ENCODE peak calls at places on chromosome X, in seven cellular contexts. G is H9, K is mesenchymal stem cell, J is mesendoderm, B is IMR-90, A is neuronal stem cell, I is H1. D is an unnamed sample.

GRCh38 chrX:42269186-42269585 is 345.8 kb upstream of the CASK start:
- DNase-seq in G (no peak), K (peak), J (no peak), B (peak), A (no peak), I (no peak), D (peak)

GRCh38 chrX:129825746-129826505 is 17.8 kb downstream of the ZDHHC9 start:
- DNase-seq in G (no peak), K (no peak), J (no peak), B (no peak), A (no peak), I (no peak), D (no peak)

GRCh38 chrX:120426599-120426998 is 42.5 kb downstream of the LAMP2 start:
- DNase-seq in G (no peak), K (no peak), J (no peak), B (peak), A (no peak), I (no peak), D (no peak)

GRCh38 chrX:104351173-104351769 is 96.5 kb upstream of the ESX1 start:
- DNase-seq in G (no peak), K (peak), J (peak), B (peak), A (no peak), I (no peak), D (no peak)

GRCh38 chrX:46653482-46653881 is 79.9 kb downstream of the CHST7 start:
- DNase-seq in G (peak), K (no peak), J (peak), B (peak), A (no peak), I (no peak), D (peak)

GRCh38 chrX:104482757-104483156 is 83.2 kb upstream of the IL1RAPL2 start:
- DNase-seq in G (no peak), K (peak), J (peak), B (no peak), A (no peak), I (no peak), D (peak)

GRCh38 chrX:71103110-71103983 is 3.2 kb downstream of the CXorf65 start:
- DNase-seq in G (peak), K (no peak), J (peak), B (no peak), A (no peak), I (peak), D (no peak)

GRCh38 chrX:135543924-135544323 is 23.5 kb downstream of the INTS6L start:
- DNase-seq in G (peak), K (no peak), J (peak), B (no peak), A (no peak), I (no peak), D (no peak)

GRCh38 chrX:136210243-136210642 is 41.0 kb downstream of the MAP7D3 start:
- DNase-seq in G (no peak), K (no peak), J (no peak), B (no peak), A (no peak), I (no peak), D (no peak)

GRCh38 chrX:13658602-13659001 is 5.7 kb downstream of the TCEANC start:
- DNase-seq in G (no peak), K (peak), J (peak), B (peak), A (peak), I (no peak), D (no peak)

GRCh38 chrX:154121961-154122360 is 22.1 kb upstream of the OPN1LW start:
- DNase-seq in G (no peak), K (no peak), J (no peak), B (no peak), A (no peak), I (no peak), D (peak)

GRCh38 chrX:31117195-31117594 is 45.4 kb upstream of the FTHL17 start:
- DNase-seq in G (no peak), K (no peak), J (no peak), B (peak), A (no peak), I (no peak), D (no peak)

GRCh38 chrX:122418758-122419157 is 765.3 kb upstream of the GRIA3 start:
- DNase-seq in G (no peak), K (no peak), J (no peak), B (no peak), A (no peak), I (no peak), D (no peak)
- H2BK5ac ChIP-seq in G (no peak), K (no peak), J (no peak), B (no peak), A (no peak), I (no peak), D (no peak)

DNA sequence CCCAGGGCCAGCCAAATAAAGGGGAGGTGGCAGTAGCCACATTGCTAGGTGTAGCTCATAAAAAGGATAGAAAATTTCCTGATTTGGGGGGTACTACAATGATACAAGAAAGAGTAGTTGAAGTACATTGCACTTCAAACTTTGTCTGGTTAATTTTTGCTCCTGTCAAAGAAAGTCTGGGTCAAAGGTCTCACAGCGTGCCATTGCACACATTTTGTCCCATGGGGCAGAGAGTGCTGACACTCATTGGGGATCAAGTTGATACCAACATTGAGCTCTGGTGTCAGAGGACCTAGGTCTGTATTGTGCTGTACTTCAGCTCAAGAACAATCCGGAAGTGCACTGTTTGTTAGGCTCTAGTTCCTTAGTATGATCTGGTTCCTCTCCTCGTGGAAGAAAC is 229.2 kb upstream of the AGTR2 start:
- DNase-seq in G (no peak), K (no peak), J (no peak), B (no peak), A (no peak), I (no peak), D (no peak)
- H3K9ac ChIP-seq in G (no peak), K (no peak), J (no peak), B (no peak), A (no peak), I (no peak), D (no peak)

GRCh38 chrX:151983186-151983585 is 8.7 kb upstream of the GABRE start:
- DNase-seq in G (no peak), K (peak), J (no peak), B (no peak), A (no peak), I (no peak), D (no peak)
- H2BK5ac ChIP-seq in G (no peak), K (no peak), J (no peak), B (no peak), A (no peak), I (no peak), D (no peak)

GRCh38 chrX:50594788-50595187 is 124.2 kb upstream of the DGKK start:
- DNase-seq in G (peak), K (no peak), J (peak), B (no peak), A (no peak), I (peak), D (no peak)
- H3K9ac ChIP-seq in G (no peak), K (no peak), J (no peak), B (no peak), A (no peak), I (no peak), D (no peak)

GRCh38 chrX:10286195-10286594 is 129.4 kb downstream of the CLCN4 start:
- DNase-seq in G (no peak), K (no peak), J (no peak), B (no peak), A (no peak), I (no peak), D (no peak)

GRCh38 chrX:10282490-10282889 is 125.7 kb downstream of the CLCN4 start:
- DNase-seq in G (peak), K (no peak), J (peak), B (no peak), A (no peak), I (no peak), D (no peak)

DNA sequence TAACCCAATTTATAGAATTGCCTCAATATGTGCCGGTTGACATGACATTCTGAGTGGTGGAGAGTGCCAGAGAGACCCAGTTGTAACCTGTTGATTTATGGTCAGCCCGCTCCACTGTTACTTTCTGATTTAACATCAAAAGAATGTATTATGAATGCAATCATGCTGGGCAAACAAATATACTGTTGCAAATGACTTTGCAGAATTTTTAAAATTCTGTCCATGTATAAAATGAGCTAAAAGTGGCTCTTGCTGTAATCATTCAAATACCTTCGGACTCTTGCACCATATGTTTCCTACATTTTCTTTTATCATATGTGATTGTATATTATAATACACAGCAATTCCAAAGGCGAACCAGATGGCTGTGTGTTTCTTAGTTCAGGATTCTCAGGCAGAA is 131.6 kb downstream of the CLCN4 start:
- DNase-seq in G (no peak), K (no peak), J (no peak), B (peak), A (no peak), I (no peak), D (peak)
- H2BK5ac ChIP-seq in G (no peak), K (no peak), J (no peak), B (no peak), A (no peak), I (no peak), D (no peak)

DNA sequence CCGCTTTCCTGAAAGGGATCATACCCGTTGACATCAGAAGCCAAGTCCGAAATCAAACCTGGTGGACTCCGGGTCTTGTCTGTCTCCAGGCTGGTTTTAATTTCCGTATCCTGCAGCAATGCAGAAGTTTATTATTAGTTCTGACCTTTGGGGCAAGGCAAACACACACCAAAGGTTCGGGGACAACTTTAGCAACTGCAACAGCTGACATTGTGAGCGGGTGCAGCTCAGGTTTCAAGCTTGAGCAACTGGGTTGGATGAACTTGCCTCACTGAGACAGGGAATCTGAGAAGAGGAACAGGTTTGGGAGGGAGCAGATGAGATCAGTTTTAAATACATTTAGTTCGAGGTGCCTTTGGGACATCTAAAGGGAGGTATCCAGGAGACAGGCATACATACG is 110.7 kb downstream of the GNL3L start:
- DNase-seq in G (no peak), K (peak), J (peak), B (no peak), A (no peak), I (no peak), D (peak)
- H3K9ac ChIP-seq in G (no peak), K (peak), J (no peak), B (no peak), A (no peak), I (no peak), D (no peak)

DNA sequence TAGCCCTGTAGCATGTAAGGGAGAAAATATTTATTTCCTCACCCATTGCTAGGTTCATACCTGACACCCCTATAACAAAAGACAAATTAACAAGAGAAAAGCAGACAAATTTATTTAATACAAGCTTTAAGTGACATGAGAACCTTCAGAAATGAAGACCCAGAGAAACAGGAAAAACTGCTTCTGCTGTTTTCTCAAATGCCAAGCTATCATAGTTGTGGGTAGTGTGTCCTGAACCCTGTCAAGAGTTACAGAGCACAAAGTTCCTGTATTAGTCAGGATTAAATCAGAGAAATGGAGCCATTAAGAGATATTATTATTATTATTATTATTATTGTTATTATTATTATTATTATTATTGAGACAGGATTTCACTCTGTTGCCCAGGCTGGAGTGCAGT is 17.5 kb downstream of the CCDC160 start:
- DNase-seq in G (no peak), K (no peak), J (no peak), B (no peak), A (no peak), I (no peak), D (peak)
- H2BK5ac ChIP-seq in G (no peak), K (no peak), J (no peak), B (no peak), A (no peak), I (no peak), D (no peak)

GRCh38 chrX:2610246-2611170 is 80.6 kb upstream of the CD99 start:
- DNase-seq in G (no peak), K (peak), J (no peak), B (peak), A (no peak), I (no peak), D (peak)
- H3K9ac ChIP-seq in G (peak), K (peak), J (peak), B (peak), A (peak), I (no peak), D (no peak)

DNA sequence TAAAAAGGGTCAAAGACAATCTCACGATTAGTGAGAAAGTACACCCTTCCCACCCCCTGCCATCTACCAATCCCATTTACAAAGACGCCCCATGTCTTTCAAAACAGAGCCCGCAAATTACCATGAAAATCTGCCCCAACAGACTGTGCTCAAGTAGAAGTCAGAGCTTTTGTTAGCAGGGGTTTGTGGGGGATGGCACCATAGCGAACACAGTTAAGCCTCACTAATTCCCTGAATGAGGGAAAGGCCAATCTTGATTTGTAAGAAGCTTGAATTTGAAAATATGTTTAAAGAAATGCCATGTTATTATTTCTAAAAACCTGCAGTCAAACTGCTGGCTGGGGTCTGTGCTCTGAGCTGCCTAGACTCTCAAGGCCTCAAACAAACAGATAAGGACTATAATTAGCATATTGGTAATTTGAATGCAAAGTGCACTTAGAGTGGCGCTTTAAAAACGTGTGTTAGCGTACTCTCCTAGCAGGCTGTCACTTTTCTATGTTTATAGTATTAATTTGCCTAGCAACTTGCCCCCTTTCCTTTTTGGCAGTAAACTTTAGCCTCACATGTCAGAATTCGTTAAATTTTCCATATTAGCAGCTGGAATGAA is 9.4 kb upstream of the PAK3 start:
- DNase-seq in G (no peak), K (no peak), J (no peak), B (no peak), A (peak), I (no peak), D (no peak)
- H2BK5ac ChIP-seq in G (no peak), K (no peak), J (no peak), B (no peak), A (no peak), I (no peak), D (no peak)

GRCh38 chrX:39829965-39830364 is 267.8 kb downstream of the BCOR start:
- DNase-seq in G (no peak), K (no peak), J (no peak), B (no peak), A (no peak), I (no peak), D (no peak)
- H3K9ac ChIP-seq in G (no peak), K (no peak), J (no peak), B (no peak), A (no peak), I (no peak), D (no peak)